ENCODE peak calls at places on chromosomes 13 and 19, in five cellular contexts. L is neural crest cell, J is adrenal gland, X is caudate nucleus, Q is fibroblast of the aortic adventitia. A is an unnamed sample.

GRCh38 chr19:33302175-33302973 is at the start of gene CEBPA:
- DNase-seq in X (no peak), J (no peak), L (peak), Q (peak), A (peak)

GRCh38 chr19:38669532-38669931 is 22.1 kb downstream of the ACTN4 start:
- DNase-seq in L (no peak), J (no peak), Q (no peak), X (no peak), A (no peak)

GRCh38 chr19:19405919-19406877 is 723 bp downstream of the GATAD2A start:
- DNase-seq in X (no peak), J (no peak), L (peak), Q (peak), A (peak)

GRCh38 chr13:98549006-98549727 is 27.7 kb downstream of the STK24 start:
- DNase-seq in L (no peak), Q (peak), J (no peak), X (no peak), A (no peak)

GRCh38 chr13:35057858-35058257 is 115.8 kb downstream of the NBEA start:
- DNase-seq in L (no peak), J (no peak), Q (no peak), X (no peak), A (no peak)

GRCh38 chr13:20124303-20124702 is 36.5 kb downstream of the GJA3 start:
- DNase-seq in J (peak), X (no peak), Q (no peak), L (no peak), A (no peak)

GRCh38 chr13:32164622-32165268 is 133.2 kb downstream of the FRY start:
- DNase-seq in X (no peak), Q (peak), L (peak), J (peak), A (peak)

GRCh38 chr13:110109910-110110309 is 197.0 kb downstream of the COL4A1 start:
- DNase-seq in J (peak), Q (peak), L (no peak), X (no peak), A (peak)

GRCh38 chr19:37719111-37719926 is at the start of gene ZNF607:
- DNase-seq in X (peak), Q (peak), J (peak), L (peak), A (peak)

GRCh38 chr19:11693505-11694499 is 44.9 kb downstream of the ZNF823 start:
- DNase-seq in J (no peak), Q (peak), L (no peak), X (no peak), A (no peak)

GRCh38 chr13:99386911-99387788 is 80.0 kb upstream of the GPR183 start:
- DNase-seq in Q (no peak), X (no peak), L (peak), J (peak), A (peak)

GRCh38 chr13:40271931-40272775 is 394.3 kb downstream of the FOXO1 start:
- DNase-seq in L (no peak), X (peak), Q (peak), J (peak), A (no peak)

GRCh38 chr19:54420383-54421168 is 5.3 kb downstream of the TTYH1 start:
- DNase-seq in X (peak), J (no peak), Q (no peak), L (peak), A (no peak)

GRCh38 chr19:5130371-5131030 is 161.6 kb downstream of the KDM4B start:
- DNase-seq in X (no peak), J (no peak), L (no peak), Q (no peak), A (no peak)

GRCh38 chr19:3658004-3658822 is 31.6 kb upstream of the CACTIN start:
- DNase-seq in J (no peak), X (no peak), Q (no peak), L (no peak), A (no peak)

GRCh38 chr13:21837841-21838551 is 167.1 kb downstream of the FGF9 start:
- DNase-seq in J (no peak), X (no peak), Q (peak), L (no peak), A (no peak)

GRCh38 chr13:54647275-54647674 is 1618.7 kb downstream of the OLFM4 start:
- DNase-seq in Q (no peak), X (no peak), J (no peak), L (no peak), A (no peak)

GRCh38 chr19:12720851-12721655 is 2.7 kb downstream of the TNPO2 start:
- DNase-seq in Q (peak), J (no peak), L (no peak), X (no peak), A (no peak)

GRCh38 chr19:44657211-44657921 is 13.7 kb downstream of the PVR start:
- DNase-seq in Q (peak), X (no peak), L (peak), J (peak), A (peak)

GRCh38 chr13:43767351-43767901 is 19.3 kb downstream of the ENOX1 start:
- DNase-seq in X (no peak), L (no peak), J (no peak), Q (peak), A (no peak)

GRCh38 chr13:41268764-41269163 is 5.4 kb upstream of the MTRF1 start:
- DNase-seq in L (peak), Q (no peak), X (no peak), J (no peak), A (peak)

GRCh38 chr19:41457241-41457640 is 14.3 kb downstream of the ERICH4 start:
- DNase-seq in J (no peak), X (no peak), L (no peak), Q (no peak), A (no peak)

GRCh38 chr19:55283548-55284393 is at the start of gene BRSK1:
- DNase-seq in J (peak), Q (peak), X (peak), L (peak), A (peak)

GRCh38 chr19:17357724-17358123 is 19.4 kb downstream of the PLVAP start:
- DNase-seq in L (no peak), Q (no peak), J (no peak), X (no peak), A (no peak)

GRCh38 chr19:524062-524674 is 7.4 kb upstream of the CDC34 start:
- DNase-seq in Q (no peak), L (no peak), X (no peak), J (no peak), A (no peak)

GRCh38 chr19:40341601-40342482 is 6.4 kb downstream of the C19orf47 start:
- DNase-seq in L (no peak), Q (peak), J (peak), X (no peak), A (no peak)

GRCh38 chr19:52935434-52935833 is 12.2 kb upstream of the ZNF888 start:
- DNase-seq in X (no peak), L (no peak), J (no peak), Q (no peak), A (no peak)

GRCh38 chr19:44644391-44645016 is 794 bp downstream of the PVR start:
- DNase-seq in L (peak), J (no peak), X (no peak), Q (peak), A (peak)

GRCh38 chr13:48942131-48942530 is 33.6 kb upstream of the FNDC3A start:
- DNase-seq in X (no peak), Q (peak), J (no peak), L (no peak), A (no peak)

A was measured in ACHN.